ENCODE peak calls at places on chromosomes 4 and X, in seven cellular contexts. A is Calu3, F is OCI-LY7, C is A549, E is Peyer's patch, W is lower lobe of right lung, D is endothelial cell. X is an unnamed sample.

GRCh38 chr4:10396181-10396580 is 61.0 kb downstream of the ZNF518B start:
- DNase-seq in C (no peak), W (no peak), A (no peak), D (no peak), E (no peak), F (no peak), X (no peak)

GRCh38 chr4:115279300-115279699 is 165.9 kb upstream of the NDST4 start:
- DNase-seq in D (no peak), F (peak), E (no peak), W (no peak), A (no peak), C (no peak), X (no peak)

GRCh38 chrX:77276742-77277141 is 170.4 kb upstream of the FGF16 start:
- DNase-seq in E (no peak), D (no peak), C (peak), W (no peak), A (no peak), F (peak), X (no peak)

GRCh38 chrX:46758956-46759644 is at the start of gene SLC9A7:
- DNase-seq in E (peak), A (peak), W (peak), F (peak), C (peak), D (peak), X (peak)

GRCh38 chr4:10371121-10371520 is 86.1 kb downstream of the ZNF518B start:
- DNase-seq in F (no peak), C (no peak), W (no peak), E (no peak), D (no peak), A (no peak), X (no peak)

GRCh38 chr4:173253561-173253960 is 80.6 kb downstream of the HMGB2 start:
- DNase-seq in W (no peak), E (no peak), C (no peak), A (no peak), D (no peak), F (no peak), X (no peak)

GRCh38 chr4:138925495-138925894 is 90.1 kb upstream of the NOCT start:
- DNase-seq in F (no peak), D (no peak), E (no peak), A (no peak), C (no peak), W (no peak), X (no peak)

GRCh38 chr4:104907074-104907649 is 239.5 kb upstream of the TET2 start:
- DNase-seq in F (no peak), C (no peak), D (no peak), A (no peak), W (no peak), E (no peak), X (no peak)

GRCh38 chr4:124278477-124278876 is 434.1 kb downstream of the ANKRD50 start:
- DNase-seq in E (no peak), D (no peak), W (no peak), C (no peak), A (peak), F (no peak), X (no peak)

GRCh38 chr4:7429601-7430078 is 5.1 kb downstream of the PSAPL1 start:
- DNase-seq in A (no peak), C (no peak), F (no peak), D (no peak), E (no peak), W (peak), X (no peak)

GRCh38 chr4:88366460-88366859 is 12.2 kb upstream of the HERC6 start:
- DNase-seq in E (no peak), A (no peak), C (no peak), F (no peak), W (no peak), D (no peak), X (no peak)

GRCh38 chr4:55346851-55347255 is 811 bp downstream of the SRD5A3 start:
- DNase-seq in D (no peak), C (no peak), F (no peak), A (peak), E (no peak), W (no peak), X (no peak)

GRCh38 chr4:3701271-3702083 is 64.7 kb upstream of the ADRA2C start:
- DNase-seq in A (no peak), F (no peak), D (no peak), W (peak), E (no peak), C (no peak), X (no peak)

GRCh38 chr4:185222598-185222997 is 13.2 kb downstream of the SNX25 start:
- DNase-seq in E (no peak), A (no peak), W (no peak), D (no peak), C (no peak), F (no peak), X (peak)

GRCh38 chr4:151725087-151725486 is 35.7 kb downstream of the GATB start:
- DNase-seq in E (no peak), F (no peak), C (no peak), A (no peak), W (no peak), D (no peak), X (no peak)

GRCh38 chr4:16205298-16206164 is 20.7 kb downstream of the TAPT1 start:
- DNase-seq in F (peak), E (no peak), C (peak), W (no peak), D (no peak), A (no peak), X (peak)

GRCh38 chr4:20422398-20422797 is 170.7 kb downstream of the SLIT2 start:
- DNase-seq in C (peak), A (peak), F (peak), D (peak), E (no peak), W (no peak), X (peak)

GRCh38 chr4:41322613-41323012 is 65.9 kb downstream of the UCHL1 start:
- DNase-seq in C (no peak), F (no peak), E (no peak), W (no peak), D (no peak), A (no peak), X (no peak)

GRCh38 chrX:118901991-118902390 is 72.4 kb upstream of the LONRF3 start:
- DNase-seq in A (no peak), C (no peak), E (no peak), D (no peak), F (no peak), W (no peak), X (no peak)

GRCh38 chrX:18961686-18962085 is 22.2 kb downstream of the PHKA2 start:
- DNase-seq in E (no peak), C (no peak), F (no peak), D (no peak), W (no peak), A (no peak), X (peak)

GRCh38 chrX:136725446-136726104 is 55.2 kb downstream of the ARHGEF6 start:
- DNase-seq in W (no peak), A (no peak), D (no peak), F (no peak), C (no peak), E (no peak), X (peak)

GRCh38 chr4:176999943-177000543 is 207.3 kb upstream of the VEGFC start:
- DNase-seq in D (no peak), C (peak), E (no peak), W (no peak), A (peak), F (no peak), X (no peak)

GRCh38 chrX:21993265-21993664 is 38.9 kb upstream of the PHEX start:
- DNase-seq in E (peak), A (no peak), C (no peak), D (no peak), W (peak), F (no peak), X (no peak)

GRCh38 chrX:120753413-120754251 is 122.0 kb downstream of the CT47B1 start:
- DNase-seq in A (no peak), W (no peak), F (peak), E (peak), C (no peak), D (no peak), X (no peak)

GRCh38 chrX:130829526-130830515 is 73.2 kb downstream of the ENOX2 start:
- DNase-seq in C (no peak), D (no peak), W (no peak), E (no peak), F (no peak), A (no peak), X (peak)

GRCh38 chrX:123859409-123859827 is 435 bp upstream of the XIAP start:
- DNase-seq in F (peak), W (no peak), C (no peak), D (no peak), A (no peak), E (peak), X (no peak)

GRCh38 chrX:93428497-93428896 is 244.9 kb downstream of the NAP1L3 start:
- DNase-seq in A (no peak), F (no peak), E (no peak), W (no peak), C (no peak), D (no peak), X (no peak)

GRCh38 chrX:120739300-120739699 is 109.4 kb upstream of the C1GALT1C1 start:
- DNase-seq in A (no peak), W (no peak), D (no peak), E (no peak), C (no peak), F (no peak), X (no peak)

GRCh38 chrX:2829469-2830246 is 928 bp downstream of the GYG2 start:
- DNase-seq in A (no peak), C (no peak), E (no peak), F (no peak), D (no peak), W (no peak), X (no peak)

GRCh38 chrX:155768036-155768769 is 112.9 kb upstream of the VAMP7 start:
- DNase-seq in W (peak), E (no peak), D (no peak), A (no peak), C (peak), F (no peak), X (peak)

GRCh38 chrX:132031867-132032266 is 8.8 kb downstream of the STK26 start:
- DNase-seq in F (no peak), E (no peak), C (no peak), A (no peak), D (no peak), W (no peak), X (no peak)

GRCh38 chr4:23388259-23388658 is 501.6 kb downstream of the PPARGC1A start:
- DNase-seq in C (no peak), F (no peak), E (no peak), A (no peak), W (no peak), D (no peak), X (no peak)

GRCh38 chr4:173182403-173182802 is 13.8 kb downstream of the GALNT7 start:
- DNase-seq in F (no peak), D (no peak), C (peak), W (no peak), E (no peak), A (peak), X (peak)

GRCh38 chr4:177728361-177729152 is 286.3 kb upstream of the AGA start:
- DNase-seq in D (no peak), W (no peak), C (peak), A (peak), F (no peak), E (no peak), X (no peak)

GRCh38 chrX:37667141-37667540 is 18.4 kb upstream of the XK start:
- DNase-seq in E (no peak), A (no peak), W (no peak), D (no peak), C (no peak), F (no peak), X (no peak)

GRCh38 chr4:133574248-133574647 is 425.2 kb downstream of the PCDH10 start:
- DNase-seq in D (no peak), C (no peak), E (no peak), A (no peak), F (no peak), W (no peak), X (no peak)

GRCh38 chrX:37825225-37825842 is 22.0 kb downstream of the DYNLT3 start:
- DNase-seq in C (peak), D (peak), E (peak), W (peak), F (peak), A (peak), X (peak)

GRCh38 chr4:4289930-4290850 is at the start of the genes LYAR and ZBTB49:
- DNase-seq in A (peak), E (peak), C (peak), F (peak), D (peak), W (peak), X (peak)

GRCh38 chr4:1130318-1131186 is 17.2 kb upstream of the RNF212 start:
- DNase-seq in F (peak), D (peak), C (peak), E (peak), W (peak), A (peak), X (peak)

GRCh38 chr4:1137850-1138249 is 24.5 kb upstream of the RNF212 start:
- DNase-seq in W (no peak), A (no peak), F (no peak), D (no peak), E (no peak), C (no peak), X (no peak)

GRCh38 chr4:1137063-1137771 is 23.9 kb upstream of the RNF212 start:
- DNase-seq in F (no peak), W (no peak), A (no peak), D (no peak), E (no peak), C (no peak), X (no peak)

GRCh38 chr4:1136028-1136427 is 22.7 kb upstream of the RNF212 start:
- DNase-seq in W (peak), F (peak), E (no peak), C (no peak), D (no peak), A (no peak), X (no peak)

DNA sequence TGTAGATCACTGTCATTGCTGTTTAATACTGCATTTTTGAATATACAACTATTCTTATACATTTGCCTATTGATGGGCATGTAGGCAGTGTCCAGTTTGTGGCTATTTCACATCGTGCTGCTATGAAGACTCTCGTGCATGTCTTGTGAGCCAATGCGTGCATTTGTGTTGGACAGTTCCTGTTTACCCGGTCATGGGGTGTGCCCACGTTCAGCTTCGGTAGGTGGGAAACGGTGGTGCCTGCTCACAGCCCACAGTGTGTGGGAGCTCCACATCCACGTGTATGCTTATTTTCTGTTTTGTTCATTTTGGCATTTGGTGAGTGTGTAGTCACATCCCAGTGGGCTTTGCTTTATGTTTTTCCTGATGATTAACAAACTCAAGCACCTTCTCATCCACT is 19.7 kb upstream of the RNF212 start:
- DNase-seq in F (no peak), A (no peak), E (peak), C (no peak), D (no peak), W (no peak), X (no peak)
- TF ChIP-seq CTCF in F (no peak), A (no peak), E (no peak), C (no peak), D (no peak), W (no peak), X (no peak)

DNA sequence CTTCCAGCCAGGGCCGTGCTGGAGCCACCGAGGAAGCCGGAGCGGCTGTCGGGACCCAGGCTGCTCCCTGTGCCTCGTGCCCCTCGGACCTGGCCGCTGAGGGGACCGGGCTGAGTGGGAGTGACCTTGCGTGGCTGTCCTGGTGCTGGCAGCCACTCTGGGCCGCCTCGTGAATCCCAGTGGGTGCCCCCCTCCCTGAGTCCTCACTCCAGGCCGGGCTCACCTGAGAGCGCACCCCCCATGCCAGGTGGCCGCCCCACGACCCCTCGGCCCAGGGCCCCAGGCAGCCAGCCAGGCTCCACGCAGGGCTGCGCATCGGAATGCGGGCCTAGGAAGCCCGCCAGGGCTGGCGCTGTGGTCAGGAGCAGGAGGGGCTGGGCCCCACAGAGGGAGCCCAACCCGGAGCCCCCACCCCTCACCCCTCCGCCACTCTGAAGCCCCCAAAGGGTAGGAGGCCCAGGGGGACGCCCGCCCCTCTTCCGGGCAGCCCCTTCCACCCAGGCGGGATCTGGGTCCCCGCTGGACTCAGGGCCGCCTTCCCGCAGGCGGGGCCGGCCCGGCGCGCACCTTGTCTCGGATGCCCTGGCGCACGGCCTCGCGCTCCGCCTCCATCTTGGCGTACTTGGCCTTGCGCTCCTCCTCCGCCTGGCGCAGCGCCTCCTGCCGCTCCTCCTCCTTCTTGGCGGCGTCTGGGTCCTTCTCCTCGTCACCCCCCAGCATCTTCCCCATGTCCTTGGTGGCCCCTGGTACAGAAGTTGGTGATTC is 33.9 kb downstream of the CPLX1 start:
- DNase-seq in F (no peak), E (no peak), A (no peak), C (no peak), D (no peak), W (peak), X (no peak)
- TF ChIP-seq CTCF in F (peak), E (no peak), A (no peak), C (no peak), D (no peak), W (no peak), X (no peak)

GRCh38 chrX:11944486-11944885 is 186.4 kb downstream of the MSL3 start:
- DNase-seq in F (peak), D (peak), E (no peak), A (peak), W (no peak), C (peak), X (peak)
- TF ChIP-seq CTCF in F (peak), D (peak), E (no peak), A (peak), W (peak), C (peak), X (peak)

DNA sequence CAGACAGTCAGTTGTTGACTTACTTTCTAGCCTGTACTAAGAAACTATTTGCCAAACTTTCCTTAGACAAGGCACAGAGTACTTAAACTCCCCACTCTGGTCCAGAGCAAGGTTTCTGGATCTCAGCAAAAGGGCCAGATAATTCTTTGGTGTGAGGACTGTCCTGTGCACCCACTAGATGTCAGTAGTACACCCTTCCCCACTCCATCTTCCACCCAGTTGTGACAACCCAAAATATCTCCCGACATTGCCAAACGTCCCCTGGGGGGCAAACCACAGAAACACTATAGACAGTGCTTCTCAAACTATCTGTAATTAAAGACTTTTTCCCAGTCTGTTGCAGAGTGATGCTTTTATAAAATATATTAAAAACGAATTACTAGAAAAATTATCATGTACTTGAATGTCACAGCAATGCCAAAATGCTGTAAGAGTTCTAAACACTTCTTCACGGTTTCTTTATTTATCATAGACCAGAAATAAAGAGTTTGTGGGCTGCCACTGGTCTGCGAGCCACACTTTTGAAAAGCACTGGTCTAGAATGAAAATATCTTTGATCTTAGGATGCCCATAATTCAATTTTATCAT is 203.5 kb downstream of the PRDM5 start:
- DNase-seq in F (peak), D (peak), C (peak), A (peak), W (no peak), E (no peak), X (peak)
- TF ChIP-seq CTCF in F (peak), D (peak), C (peak), A (peak), W (peak), E (peak), X (peak)

GRCh38 chrX:13747836-13748235 is 13.3 kb downstream of the OFD1 start:
- DNase-seq in A (peak), W (no peak), D (peak), F (peak), C (peak), E (peak), X (peak)
- TF ChIP-seq CTCF in A (peak), W (peak), D (no peak), F (peak), C (peak), E (peak), X (peak)

GRCh38 chrX:31199051-31199769 is 127.4 kb upstream of the FTHL17 start:
- DNase-seq in A (no peak), W (no peak), C (no peak), D (no peak), F (no peak), E (no peak), X (peak)
- TF ChIP-seq CTCF in A (no peak), W (no peak), C (no peak), D (no peak), F (no peak), E (no peak), X (no peak)

GRCh38 chr4:14700083-14700482 is 302.2 kb upstream of the CPEB2 start:
- DNase-seq in C (no peak), F (no peak), D (no peak), W (no peak), A (no peak), E (no peak), X (no peak)
- TF ChIP-seq CTCF in C (no peak), F (no peak), D (no peak), W (no peak), A (no peak), E (no peak), X (no peak)

GRCh38 chrX:84340981-84341380 is 153.0 kb upstream of the RPS6KA6 start:
- DNase-seq in D (no peak), W (no peak), C (no peak), F (no peak), E (no peak), A (no peak), X (peak)

GRCh38 chrX:84336646-84337045 is 148.6 kb upstream of the RPS6KA6 start:
- DNase-seq in A (no peak), F (no peak), W (no peak), E (no peak), D (no peak), C (no peak), X (no peak)

GRCh38 chrX:84339507-84340364 is 151.7 kb upstream of the RPS6KA6 start:
- DNase-seq in F (peak), W (no peak), C (peak), A (no peak), E (no peak), D (no peak), X (peak)
- TF ChIP-seq CTCF in F (peak), W (peak), C (peak), A (no peak), E (peak), D (peak), X (peak)

DNA sequence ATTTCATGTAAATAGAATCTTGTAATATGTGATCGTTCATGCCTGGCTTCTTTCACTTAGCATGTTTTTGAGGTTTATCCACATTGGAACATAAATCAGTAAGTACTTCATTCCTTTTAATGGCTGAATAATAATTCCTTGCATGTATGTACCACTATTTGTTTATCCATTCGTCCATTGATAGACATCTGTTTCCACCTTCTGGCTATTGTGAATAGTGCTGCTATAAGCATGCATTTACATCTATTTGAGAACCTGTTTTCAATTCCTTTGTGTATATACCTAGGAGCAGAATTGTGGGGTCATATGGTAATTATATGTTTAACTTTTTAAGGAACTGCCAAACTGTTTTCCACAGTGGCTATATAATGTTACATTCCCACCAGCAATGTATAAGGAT is 356.7 kb upstream of the DIPK2B start:
- DNase-seq in C (peak), F (no peak), E (no peak), W (no peak), D (no peak), A (no peak), X (no peak)
- TF ChIP-seq CTCF in C (no peak), F (no peak), E (peak), W (no peak), D (no peak), A (no peak), X (no peak)